ENCODE peak calls at places on chromosomes 2 and 18, in ten cellular contexts. Q is stimulated activated naive B cell treated with anti-CD40 and anti-IgM and Interleukin-4, amounts not matched to agents 10 μg/mL and 1 μg/mL and 100 μg/mL, for 72 hours; F is activated naive CD4-positive, alpha-beta T cell treated with anti-CD3 and anti-CD28 coated beads, Interleukin-2, amount 50 U/mL, for 72 hours; O is omental fat pad; R is left cardiac atrium; Y is lung; W is stimulated activated naive CD8-positive, alpha-beta T cell treated with anti-CD3 and anti-CD28 coated beads, Interleukin-15, Interleukin-2, amounts not matched to agents 100 U/mL and 50 U/mL, for 24 hours; C is heart left ventricle; J is psoas muscle; N is CD4-positive, CD25-positive, alpha-beta regulatory T cell. A is an unnamed sample.

GRCh38 chr18:48924621-48925601 is 25.9 kb downstream of the SMAD7 start:
- ATAC-seq in W (no peak), F (no peak), C (no peak), J (no peak), O (no peak), Y (no peak), Q (no peak), N (no peak), R (peak; percentile 31), A (no peak)

GRCh38 chr2:44004735-44005602 is 9.2 kb upstream of the LRPPRC start:
- ATAC-seq in R (no peak), F (no peak), C (no peak), J (no peak), W (no peak), Q (peak; percentile 52), Y (no peak), N (peak; percentile 44), O (no peak), A (peak; percentile 45)

GRCh38 chr2:28253543-28253942 is 139.1 kb upstream of the FOSL2 start:
- ATAC-seq in R (no peak), N (no peak), C (no peak), W (no peak), Y (no peak), F (no peak), Q (no peak), J (no peak), O (no peak), A (no peak)

GRCh38 chr18:22346968-22347611 is 70.6 kb downstream of the CTAGE1 start:
- ATAC-seq in O (peak; percentile 34), J (peak; percentile 69), W (no peak), R (peak; percentile 67), F (no peak), N (no peak), Q (no peak), C (peak; percentile 91), Y (peak; percentile 21), A (no peak)

GRCh38 chr2:224904390-224904789 is 137.9 kb downstream of the DOCK10 start:
- ATAC-seq in W (peak; percentile 71), O (no peak), Q (no peak), N (no peak), R (no peak), Y (no peak), C (no peak), J (no peak), F (peak; percentile 44), A (no peak)

GRCh38 chr2:78757191-78757590 is 268.3 kb upstream of the REG3G start:
- ATAC-seq in Y (no peak), F (no peak), C (no peak), J (no peak), O (no peak), R (no peak), W (no peak), N (no peak), Q (no peak), A (no peak)

GRCh38 chr2:240877460-240878340 is 9.1 kb downstream of the AGXT start:
- ATAC-seq in R (no peak), Q (no peak), Y (no peak), O (no peak), C (no peak), N (no peak), J (no peak), F (no peak), W (no peak), A (no peak)

GRCh38 chr18:54845788-54846187 is 17.5 kb downstream of the RAB27B start:
- ATAC-seq in W (no peak), F (no peak), R (no peak), O (no peak), Y (no peak), C (no peak), J (no peak), N (no peak), Q (no peak), A (no peak)

GRCh38 chr2:235215248-235215647 is 263.4 kb downstream of the SH3BP4 start:
- ATAC-seq in C (no peak), Y (no peak), O (no peak), J (no peak), R (no peak), F (no peak), W (no peak), N (no peak), Q (no peak), A (no peak)

GRCh38 chr2:239716536-239717318 is 308.4 kb downstream of the NDUFA10 start:
- ATAC-seq in O (no peak), C (no peak), W (no peak), F (no peak), R (peak; percentile 76), Q (no peak), N (no peak), Y (no peak), J (peak; percentile 35), A (no peak)

A was measured in stimulated activated memory B cell treated with anti-CD40 and anti-IgM and Interleukin-4, amounts not matched to agents 10 μg/mL and 1 μg/mL and 100 μg/mL, for 72 hours.